ENCODE peak calls at places on chromosomes 5 and 9, in six cellular contexts. One of them, this sample, is unnamed.

GRCh38 chr9:76905661-76905983 is 292 bp downstream of the PRUNE2 start:
- DNase-seq in neural crest cell: no peak
- DNase-seq in hepatocyte: no peak
- DNase-seq in natural killer cell: no peak
- DNase-seq in DND-41: no peak
- DNase-seq in AG04450: no peak
- DNase-seq in this sample: no peak

GRCh38 chr5:139481122-139481533 is 1.4 kb downstream of the STING1 start:
- DNase-seq in DND-41: peak
- DNase-seq in AG04450: no peak
- DNase-seq in natural killer cell: no peak
- DNase-seq in hepatocyte: no peak
- DNase-seq in neural crest cell: no peak
- DNase-seq in this sample: no peak

GRCh38 chr9:126456396-126456795 is 129.8 kb downstream of the MVB12B start:
- DNase-seq in neural crest cell: no peak
- DNase-seq in DND-41: no peak
- DNase-seq in hepatocyte: no peak
- DNase-seq in natural killer cell: no peak
- DNase-seq in AG04450: no peak
- DNase-seq in this sample: no peak

GRCh38 chr9:105114318-105114717 is 130.1 kb upstream of the SLC44A1 start:
- DNase-seq in AG04450: no peak
- DNase-seq in DND-41: peak
- DNase-seq in natural killer cell: no peak
- DNase-seq in neural crest cell: no peak
- DNase-seq in hepatocyte: no peak
- DNase-seq in this sample: no peak

GRCh38 chr9:129202613-129203555 is 24.8 kb upstream of the IER5L start:
- DNase-seq in hepatocyte: peak
- DNase-seq in DND-41: peak
- DNase-seq in AG04450: peak
- DNase-seq in natural killer cell: peak
- DNase-seq in neural crest cell: peak
- DNase-seq in this sample: peak

GRCh38 chr9:120399940-120400339 is 180.0 kb downstream of the CDK5RAP2 start:
- DNase-seq in neural crest cell: no peak
- DNase-seq in hepatocyte: no peak
- DNase-seq in natural killer cell: no peak
- DNase-seq in DND-41: no peak
- DNase-seq in AG04450: no peak
- DNase-seq in this sample: no peak

GRCh38 chr9:132806723-132807421 is 71.2 kb downstream of the AK8 start:
- DNase-seq in neural crest cell: no peak
- DNase-seq in DND-41: no peak
- DNase-seq in AG04450: no peak
- DNase-seq in natural killer cell: no peak
- DNase-seq in hepatocyte: peak
- DNase-seq in this sample: no peak

GRCh38 chr5:41509399-41510175 is 814 bp downstream of the PLCXD3 start:
- DNase-seq in AG04450: no peak
- DNase-seq in natural killer cell: no peak
- DNase-seq in hepatocyte: no peak
- DNase-seq in DND-41: no peak
- DNase-seq in neural crest cell: no peak
- DNase-seq in this sample: no peak

GRCh38 chr5:153813871-153814270 is 224.8 kb downstream of the FAM114A2 start:
- DNase-seq in AG04450: no peak
- DNase-seq in natural killer cell: no peak
- DNase-seq in DND-41: no peak
- DNase-seq in neural crest cell: no peak
- DNase-seq in hepatocyte: no peak
- DNase-seq in this sample: no peak

GRCh38 chr5:168472329-168472728 is 13.9 kb upstream of the RARS1 start:
- DNase-seq in DND-41: no peak
- DNase-seq in natural killer cell: no peak
- DNase-seq in neural crest cell: no peak
- DNase-seq in AG04450: peak
- DNase-seq in hepatocyte: peak
- DNase-seq in this sample: no peak

GRCh38 chr9:7266911-7267555 is 509.3 kb downstream of the KDM4C start:
- DNase-seq in natural killer cell: no peak
- DNase-seq in DND-41: no peak
- DNase-seq in neural crest cell: peak
- DNase-seq in AG04450: no peak
- DNase-seq in hepatocyte: peak
- DNase-seq in this sample: no peak

GRCh38 chr5:66987949-66988838 is 208.4 kb downstream of the CD180 start:
- DNase-seq in natural killer cell: no peak
- DNase-seq in hepatocyte: peak
- DNase-seq in AG04450: no peak
- DNase-seq in DND-41: no peak
- DNase-seq in neural crest cell: no peak
- DNase-seq in this sample: no peak

GRCh38 chr9:75993434-75993833 is 103.0 kb downstream of the PCSK5 start:
- DNase-seq in neural crest cell: no peak
- DNase-seq in DND-41: no peak
- DNase-seq in hepatocyte: peak
- DNase-seq in AG04450: no peak
- DNase-seq in natural killer cell: no peak
- DNase-seq in this sample: no peak

GRCh38 chr5:140833993-140834392 is at the start of gene PCDHA7:
- DNase-seq in natural killer cell: no peak
- DNase-seq in DND-41: no peak
- DNase-seq in AG04450: no peak
- DNase-seq in neural crest cell: no peak
- DNase-seq in hepatocyte: no peak
- DNase-seq in this sample: no peak

GRCh38 chr9:123283455-123283854 is 15.1 kb upstream of the STRBP start:
- DNase-seq in hepatocyte: no peak
- DNase-seq in neural crest cell: no peak
- DNase-seq in natural killer cell: no peak
- DNase-seq in DND-41: no peak
- DNase-seq in AG04450: no peak
- DNase-seq in this sample: no peak

GRCh38 chr9:125255781-125256391 is 5.7 kb upstream of the GAPVD1 start:
- DNase-seq in AG04450: no peak
- DNase-seq in natural killer cell: no peak
- DNase-seq in hepatocyte: peak
- DNase-seq in neural crest cell: no peak
- DNase-seq in DND-41: no peak
- DNase-seq in this sample: peak

GRCh38 chr9:104854613-104855012 is 73.3 kb downstream of the ABCA1 start:
- DNase-seq in DND-41: no peak
- DNase-seq in hepatocyte: no peak
- DNase-seq in AG04450: no peak
- DNase-seq in neural crest cell: no peak
- DNase-seq in natural killer cell: no peak
- DNase-seq in this sample: no peak

DNA sequence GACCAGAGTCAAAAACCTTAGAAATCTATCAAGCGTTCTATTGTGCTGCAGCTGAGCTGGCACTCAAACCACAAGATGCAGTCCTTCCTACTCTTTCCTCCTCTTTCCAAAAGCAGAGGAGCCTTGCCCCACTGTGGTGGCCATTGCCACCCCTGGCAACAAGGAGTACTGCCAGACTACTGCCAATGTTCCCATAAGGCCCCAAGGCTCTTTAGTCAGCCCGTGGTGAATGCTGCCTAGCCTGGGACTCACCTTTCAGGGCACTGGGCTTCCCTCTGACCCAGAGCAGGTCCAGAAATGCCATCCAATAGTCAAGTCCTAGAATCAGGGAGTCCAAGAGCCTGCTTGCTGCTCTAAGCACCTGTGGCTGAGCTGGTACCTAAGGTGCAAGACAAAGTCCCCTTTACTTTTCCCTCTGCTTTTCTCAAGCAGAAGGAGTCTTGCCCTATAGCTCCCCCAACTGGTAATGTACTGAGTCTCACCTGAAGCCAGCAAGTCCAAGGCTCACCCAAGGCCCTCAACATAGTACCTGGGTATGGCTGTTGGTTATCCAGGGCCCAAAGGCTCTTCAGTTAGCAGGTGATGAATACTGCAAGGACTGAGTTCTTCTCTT is 219.4 kb downstream of the ATPSCKMT start:
- DNase-seq in DND-41: no peak
- DNase-seq in natural killer cell: no peak
- DNase-seq in AG04450: no peak
- DNase-seq in hepatocyte: peak
- DNase-seq in neural crest cell: no peak
- DNase-seq in this sample: peak
- TF ChIP-seq CTCF in DND-41: peak
- TF ChIP-seq CTCF in natural killer cell: no peak
- TF ChIP-seq CTCF in AG04450: peak
- TF ChIP-seq CTCF in hepatocyte: peak
- TF ChIP-seq CTCF in neural crest cell: peak
- TF ChIP-seq CTCF in this sample: peak

GRCh38 chr5:160211352-160211751 is 18.0 kb upstream of the FABP6 start:
- DNase-seq in DND-41: no peak
- DNase-seq in neural crest cell: no peak
- DNase-seq in natural killer cell: no peak
- DNase-seq in AG04450: no peak
- DNase-seq in hepatocyte: no peak
- DNase-seq in this sample: no peak

GRCh38 chr5:160207061-160207460 is 22.2 kb upstream of the FABP6 start:
- DNase-seq in AG04450: no peak
- DNase-seq in neural crest cell: no peak
- DNase-seq in DND-41: no peak
- DNase-seq in natural killer cell: no peak
- DNase-seq in hepatocyte: no peak
- DNase-seq in this sample: no peak

GRCh38 chr5:160213537-160213936 is 15.8 kb upstream of the FABP6 start:
- DNase-seq in hepatocyte: no peak
- DNase-seq in DND-41: no peak
- DNase-seq in natural killer cell: no peak
- DNase-seq in neural crest cell: no peak
- DNase-seq in AG04450: no peak
- DNase-seq in this sample: no peak

GRCh38 chr5:160209917-160210316 is 19.4 kb upstream of the FABP6 start:
- DNase-seq in DND-41: no peak
- DNase-seq in neural crest cell: no peak
- DNase-seq in AG04450: no peak
- DNase-seq in hepatocyte: peak
- DNase-seq in natural killer cell: no peak
- DNase-seq in this sample: no peak
- TF ChIP-seq CTCF in DND-41: no peak
- TF ChIP-seq CTCF in neural crest cell: no peak
- TF ChIP-seq CTCF in AG04450: no peak
- TF ChIP-seq CTCF in hepatocyte: no peak
- TF ChIP-seq CTCF in natural killer cell: no peak
- TF ChIP-seq CTCF in this sample: no peak

GRCh38 chr9:121684381-121685145 is 33.1 kb downstream of the DAB2IP start:
- DNase-seq in AG04450: no peak
- DNase-seq in DND-41: peak
- DNase-seq in neural crest cell: peak
- DNase-seq in natural killer cell: no peak
- DNase-seq in hepatocyte: peak
- DNase-seq in this sample: peak
- TF ChIP-seq CTCF in AG04450: peak
- TF ChIP-seq CTCF in DND-41: peak
- TF ChIP-seq CTCF in neural crest cell: peak
- TF ChIP-seq CTCF in natural killer cell: peak
- TF ChIP-seq CTCF in hepatocyte: peak
- TF ChIP-seq CTCF in this sample: peak

DNA sequence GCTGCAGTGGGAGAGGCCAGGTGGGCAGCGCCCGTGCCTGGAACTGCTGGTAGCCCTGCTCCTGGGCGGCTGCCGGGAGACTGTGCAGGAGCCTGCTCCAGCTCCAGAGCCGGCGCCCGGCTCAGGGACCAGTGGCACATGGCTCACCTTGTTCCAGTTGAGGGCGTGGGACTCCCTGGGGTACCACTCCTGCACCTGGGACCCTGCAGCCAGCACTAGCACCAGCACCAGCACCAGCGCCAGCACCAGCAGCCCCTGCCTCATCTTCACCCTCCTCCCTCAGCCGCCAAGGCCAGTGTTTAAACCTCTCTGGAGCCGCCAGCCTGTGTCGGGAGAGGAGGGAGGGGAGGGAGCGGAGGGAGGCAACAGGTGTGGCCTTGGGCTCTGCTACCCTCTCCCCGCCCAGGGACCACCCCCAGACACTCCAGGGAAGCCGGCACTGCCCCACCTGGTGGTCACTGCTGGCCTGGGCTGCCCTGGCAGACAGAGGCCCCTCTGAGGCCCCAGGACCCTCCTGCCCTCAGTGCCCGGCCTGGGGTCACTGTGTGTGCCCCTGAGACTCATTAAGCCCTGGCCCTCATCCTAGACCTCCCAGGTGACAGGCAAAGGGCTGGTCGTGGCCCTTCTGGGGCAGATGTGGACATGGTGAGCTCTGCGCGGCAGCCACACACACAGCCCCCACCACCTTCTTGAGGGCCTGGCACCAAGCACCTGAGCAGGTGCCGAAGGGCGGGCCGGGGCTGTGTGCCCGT is at the start of gene LCN10:
- DNase-seq in hepatocyte: peak
- DNase-seq in natural killer cell: no peak
- DNase-seq in DND-41: no peak
- DNase-seq in AG04450: no peak
- DNase-seq in neural crest cell: no peak
- DNase-seq in this sample: peak
- TF ChIP-seq CTCF in hepatocyte: peak
- TF ChIP-seq CTCF in natural killer cell: no peak
- TF ChIP-seq CTCF in DND-41: no peak
- TF ChIP-seq CTCF in AG04450: peak
- TF ChIP-seq CTCF in neural crest cell: peak
- TF ChIP-seq CTCF in this sample: no peak